ENCODE peak calls at places on chromosomes 4 and X, in six cellular contexts. O is A549, S is spleen, P is stomach, H is upper lobe of right lung, J is heart right ventricle. Z is an unnamed sample.

GRCh38 chrX:17425151-17425550 is 50.2 kb downstream of the NHS start:
- DNase-seq in O (no peak), S (no peak), P (no peak), H (no peak), J (no peak), Z (no peak)

GRCh38 chrX:101685923-101686322 is 26.3 kb upstream of the ARMCX2 start:
- DNase-seq in O (no peak), S (no peak), P (no peak), H (no peak), J (no peak), Z (no peak)

GRCh38 chrX:70554523-70554922 is 109.9 kb downstream of the DLG3 start:
- DNase-seq in O (no peak), S (no peak), P (no peak), H (no peak), J (no peak), Z (no peak)

GRCh38 chr4:108280072-108280471 is 111.3 kb upstream of the LEF1 start:
- DNase-seq in O (no peak), S (no peak), P (no peak), H (no peak), J (no peak), Z (no peak)

GRCh38 chr4:151227731-151228130 is 49.2 kb upstream of the PRSS48 start:
- DNase-seq in O (peak), S (no peak), P (no peak), H (no peak), J (peak), Z (peak)

GRCh38 chr4:107740381-107740780 is 20.3 kb upstream of the PAPSS1 start:
- DNase-seq in O (peak), S (no peak), P (no peak), H (no peak), J (no peak), Z (no peak)

GRCh38 chr4:169620846-169621228 is 459 bp downstream of the CLCN3 start:
- DNase-seq in O (peak), S (no peak), P (no peak), H (no peak), J (peak), Z (peak)

GRCh38 chr4:26217961-26218676 is 102.7 kb upstream of the RBPJ start:
- DNase-seq in O (no peak), S (no peak), P (no peak), H (peak), J (peak), Z (peak)

GRCh38 chr4:168218663-168219062 is 99.9 kb downstream of the DDX60 start:
- DNase-seq in O (peak), S (no peak), P (no peak), H (no peak), J (no peak), Z (no peak)

GRCh38 chr4:26145212-26145611 is 175.6 kb upstream of the RBPJ start:
- DNase-seq in O (no peak), S (no peak), P (no peak), H (no peak), J (no peak), Z (no peak)

GRCh38 chr4:2243682-2244380 is 1.9 kb upstream of the HAUS3 start:
- DNase-seq in O (peak), S (peak), P (peak), H (peak), J (peak), Z (peak)

GRCh38 chr4:111775908-111776307 is 369.3 kb upstream of the FAM241A start:
- DNase-seq in O (no peak), S (no peak), P (no peak), H (no peak), J (no peak), Z (no peak)

GRCh38 chr4:152081024-152081423 is 320.2 kb upstream of the GATB start:
- DNase-seq in O (no peak), S (no peak), P (no peak), H (no peak), J (no peak), Z (no peak)

GRCh38 chrX:94676285-94676684 is 1002.3 kb downstream of the FAM133A start:
- DNase-seq in O (no peak), S (no peak), P (no peak), H (no peak), J (no peak), Z (no peak)

GRCh38 chr4:140637836-140638235 is 69.1 kb upstream of the UCP1 start:
- DNase-seq in O (peak), S (no peak), P (no peak), H (no peak), J (no peak), Z (no peak)

GRCh38 chrX:7169627-7170026 is 21.7 kb upstream of the PUDP start:
- DNase-seq in O (no peak), S (no peak), P (peak), H (no peak), J (no peak), Z (no peak)

GRCh38 chr4:71941001-71941400 is 90.8 kb upstream of the NPFFR2 start:
- DNase-seq in O (peak), S (no peak), P (peak), H (no peak), J (no peak), Z (no peak)

GRCh38 chrX:5916945-5917344 is 311.7 kb downstream of the NLGN4X start:
- DNase-seq in O (peak), S (no peak), P (no peak), H (no peak), J (no peak), Z (no peak)

GRCh38 chrX:25017667-25018247 is 2.0 kb upstream of the ARX start:
- DNase-seq in O (no peak), S (no peak), P (no peak), H (no peak), J (no peak), Z (no peak)

GRCh38 chrX:15853586-15854079 is 980 bp downstream of the AP1S2 start:
- DNase-seq in O (no peak), S (no peak), P (no peak), H (no peak), J (no peak), Z (no peak)

GRCh38 chr4:89800527-89801103 is 36.3 kb downstream of the SNCA start:
- DNase-seq in O (no peak), S (no peak), P (no peak), H (no peak), J (no peak), Z (no peak)

GRCh38 chrX:153764786-153765137 is 713 bp downstream of the PLXNB3 start:
- DNase-seq in O (no peak), S (peak), P (no peak), H (no peak), J (no peak), Z (no peak)
- H3K27ac ChIP-seq in O (peak), S (no peak), P (peak), H (peak), J (peak), Z (peak)

GRCh38 chr4:48669086-48669485 is 111.0 kb downstream of the FRYL start:
- DNase-seq in O (no peak), S (no peak), P (no peak), H (no peak), J (no peak), Z (no peak)
- H3K27ac ChIP-seq in O (no peak), S (no peak), P (peak), H (no peak), J (peak), Z (no peak)

GRCh38 chr4:92953462-92953861 is 649.7 kb downstream of the GRID2 start:
- DNase-seq in O (no peak), S (no peak), P (no peak), H (no peak), J (no peak), Z (no peak)

GRCh38 chr4:92952897-92953296 is 649.1 kb downstream of the GRID2 start:
- DNase-seq in O (no peak), S (no peak), P (no peak), H (no peak), J (no peak), Z (no peak)

DNA sequence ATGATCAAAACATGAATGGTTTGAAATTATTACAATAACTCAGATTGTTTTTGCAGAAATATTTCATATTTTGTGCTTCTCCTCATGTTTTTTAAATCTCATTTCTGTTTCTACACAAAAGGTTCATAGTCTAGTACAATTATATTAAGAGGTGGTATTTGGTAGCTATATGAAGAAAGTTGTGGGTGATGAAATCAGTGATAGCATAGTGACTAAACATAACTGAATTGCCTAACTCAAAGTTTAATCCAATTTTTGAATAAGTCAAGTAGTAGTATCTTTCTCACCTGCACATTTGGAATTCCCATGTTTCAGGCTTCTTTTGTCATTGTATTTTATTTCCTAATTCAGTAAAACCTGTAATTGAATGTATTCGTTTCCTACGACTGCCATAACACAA is 648.7 kb downstream of the GRID2 start:
- DNase-seq in O (no peak), S (no peak), P (no peak), H (no peak), J (no peak), Z (no peak)
- H3K27ac ChIP-seq in O (no peak), S (no peak), P (no peak), H (no peak), J (no peak), Z (no peak)

GRCh38 chr4:41656572-41657301 is 91.8 kb downstream of the PHOX2B start:
- DNase-seq in O (no peak), S (no peak), P (peak), H (no peak), J (peak), Z (peak)

GRCh38 chr4:41657561-41657960 is 91.0 kb downstream of the PHOX2B start:
- DNase-seq in O (no peak), S (no peak), P (no peak), H (no peak), J (no peak), Z (no peak)

GRCh38 chr4:41660350-41660749 is 88.2 kb downstream of the PHOX2B start:
- DNase-seq in O (no peak), S (no peak), P (no peak), H (no peak), J (no peak), Z (no peak)

GRCh38 chr4:41655177-41655576 is 93.3 kb downstream of the PHOX2B start:
- DNase-seq in O (no peak), S (no peak), P (no peak), H (no peak), J (no peak), Z (no peak)

DNA sequence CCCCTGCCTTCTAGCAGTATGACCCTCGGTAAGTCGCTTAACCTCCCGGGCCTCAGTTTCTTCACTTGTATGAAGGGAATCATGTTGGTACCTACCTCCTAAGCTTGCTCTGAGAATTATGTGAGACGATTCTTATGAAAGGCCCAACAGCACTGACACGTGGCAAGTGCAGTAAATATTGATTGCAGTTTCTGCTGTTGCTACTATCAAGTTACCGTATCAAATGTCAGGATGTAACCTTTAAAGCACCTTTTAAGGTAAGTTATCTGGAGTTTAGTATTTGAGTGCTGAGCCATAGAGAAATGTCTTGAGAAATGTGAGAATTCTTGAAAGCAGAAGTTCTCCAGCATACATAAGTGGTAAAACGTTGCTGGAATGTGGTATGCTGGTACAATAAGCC is 90.4 kb downstream of the PHOX2B start:
- DNase-seq in O (peak), S (no peak), P (no peak), H (no peak), J (no peak), Z (no peak)
- H3K27ac ChIP-seq in O (peak), S (no peak), P (no peak), H (no peak), J (peak), Z (no peak)

DNA sequence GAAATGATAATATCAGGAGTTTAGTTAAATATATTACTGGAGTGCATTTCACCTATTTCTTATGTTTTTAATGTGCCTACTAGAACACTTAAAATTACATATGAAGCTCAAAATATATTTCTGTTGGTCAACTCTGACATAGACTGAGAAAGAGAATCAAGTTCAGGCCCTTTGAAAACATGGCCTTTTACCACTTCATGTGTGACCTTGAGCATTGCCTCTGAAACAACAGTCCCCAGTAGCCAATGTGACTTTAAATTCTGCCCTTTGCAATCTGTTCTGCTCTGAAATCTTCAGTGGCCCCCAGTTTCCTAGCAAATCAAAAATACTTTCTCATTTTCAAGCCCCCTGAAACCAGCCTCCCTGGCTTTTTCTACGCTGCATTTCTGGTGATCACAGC is 50.1 kb upstream of the TBC1D14 start:
- DNase-seq in O (no peak), S (no peak), P (no peak), H (no peak), J (no peak), Z (no peak)
- H3K27ac ChIP-seq in O (no peak), S (peak), P (no peak), H (no peak), J (peak), Z (no peak)

DNA sequence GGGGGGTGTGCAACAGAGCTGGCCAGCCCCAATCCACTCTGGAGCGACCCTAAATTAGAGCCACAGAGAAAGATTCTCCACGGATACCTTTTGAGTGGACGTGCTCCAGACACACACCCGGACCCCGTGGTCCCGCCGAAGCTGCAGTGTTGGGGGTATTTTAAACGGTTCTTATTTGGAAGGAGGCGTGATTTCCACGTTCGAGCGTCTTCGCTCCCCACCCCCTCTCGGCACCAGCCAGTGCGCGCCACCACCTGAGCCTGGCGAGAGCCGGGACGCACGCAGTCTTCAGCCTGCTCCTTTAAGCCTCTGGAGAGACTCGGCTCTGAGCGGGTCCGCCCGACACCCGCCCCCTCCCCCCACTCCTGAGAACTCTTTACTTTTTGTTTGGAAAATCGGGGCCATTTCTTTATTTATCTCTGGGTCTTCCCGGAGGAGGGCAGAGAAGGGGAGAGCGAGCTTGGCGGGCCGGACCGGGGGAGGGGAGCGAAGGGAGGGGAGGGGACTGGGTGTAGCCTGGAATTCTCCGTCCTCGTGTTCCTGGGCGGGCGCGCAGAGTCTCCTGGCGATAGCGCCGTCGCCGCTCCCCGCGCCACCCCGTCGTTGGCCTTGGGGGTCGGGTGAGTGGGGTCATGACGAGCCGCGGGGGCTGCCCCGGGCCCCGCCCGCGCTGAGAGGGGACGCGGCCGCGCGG is 660 bp upstream of the PTCHD1 start:
- DNase-seq in O (no peak), S (no peak), P (no peak), H (peak), J (no peak), Z (peak)
- H3K27ac ChIP-seq in O (no peak), S (no peak), P (no peak), H (no peak), J (no peak), Z (no peak)

DNA sequence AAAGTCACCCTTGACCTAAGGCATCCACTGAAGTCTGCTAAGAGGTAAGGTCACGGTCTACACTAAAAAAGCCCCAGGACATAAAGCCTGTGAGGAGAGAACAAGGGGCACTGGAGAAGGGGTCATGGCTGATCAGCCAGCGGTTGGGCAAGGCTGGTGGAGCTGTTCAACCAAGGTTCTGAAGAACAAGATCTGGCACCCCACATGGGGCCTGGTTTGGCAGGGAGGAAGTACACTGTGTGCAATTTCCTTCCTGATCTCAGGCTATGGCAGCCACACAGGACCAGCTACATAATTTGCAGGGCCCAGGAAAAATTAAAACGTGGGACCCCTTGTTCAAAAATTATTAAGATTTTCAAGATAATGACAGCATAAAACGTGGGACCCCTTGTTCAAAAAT is 14.1 kb upstream of the BRS3 start:
- DNase-seq in O (no peak), S (no peak), P (no peak), H (no peak), J (no peak), Z (no peak)
- H3K27ac ChIP-seq in O (no peak), S (no peak), P (no peak), H (no peak), J (no peak), Z (no peak)

DNA sequence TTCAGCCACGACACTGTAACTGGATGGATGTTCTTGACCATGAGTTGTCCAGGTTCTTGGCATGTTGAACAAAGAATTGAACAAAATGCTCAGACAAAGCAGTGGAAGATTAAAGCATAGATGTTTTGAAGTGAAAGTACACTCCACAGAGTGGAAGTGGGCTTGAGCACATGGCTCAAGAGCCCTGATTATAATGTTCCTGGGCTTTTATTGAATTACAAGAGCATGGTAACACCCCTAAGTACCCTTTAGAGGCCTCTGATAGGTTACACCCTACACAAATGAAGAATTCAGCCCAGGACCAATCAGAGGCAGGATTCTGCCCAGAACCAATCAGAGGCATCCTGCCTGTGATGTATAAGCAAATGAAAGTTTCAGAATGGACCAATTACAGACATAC is 33.5 kb downstream of the SLC10A6 start:
- DNase-seq in O (no peak), S (no peak), P (no peak), H (no peak), J (no peak), Z (no peak)
- H3K27ac ChIP-seq in O (no peak), S (no peak), P (peak), H (peak), J (peak), Z (no peak)